ENCODE peak calls at places on chromosomes 7 and 10, in seven cellular contexts. T, D, P, O, M, S and Q are unnamed samples.

GRCh38 chr7:128914566-128915151 is 4.2 kb upstream of the KCP start:
- DNase-seq in T (no peak), D (peak), P (no peak), O (no peak), M (no peak), S (no peak), Q (no peak)

GRCh38 chr7:4878336-4879335 is 4.9 kb downstream of the RADIL start:
- DNase-seq in T (no peak), D (peak), P (no peak), O (no peak), M (no peak), S (no peak), Q (no peak)

GRCh38 chr10:69731184-69731583 is 70.5 kb upstream of the COL13A1 start:
- DNase-seq in T (no peak), D (no peak), P (no peak), O (no peak), M (no peak), S (no peak), Q (no peak)

GRCh38 chr10:100570518-100570865 is 34.7 kb downstream of the HIF1AN start:
- DNase-seq in T (no peak), D (no peak), P (no peak), O (no peak), M (no peak), S (no peak), Q (no peak)

GRCh38 chr10:61902448-61903183 is 1.1 kb downstream of the ARID5B start:
- DNase-seq in T (peak), D (peak), P (peak), O (peak), M (peak), S (peak), Q (no peak)

GRCh38 chr7:100247152-100247757 is 27.5 kb downstream of the PVRIG start:
- DNase-seq in T (no peak), D (peak), P (peak), O (peak), M (no peak), S (no peak), Q (no peak)

GRCh38 chr7:371779-372545 is 82.0 kb downstream of the FOXL3 start:
- DNase-seq in T (no peak), D (peak), P (no peak), O (no peak), M (no peak), S (peak), Q (no peak)

GRCh38 chr7:96400518-96400917 is 78.6 kb upstream of the SLC25A13 start:
- DNase-seq in T (no peak), D (no peak), P (peak), O (no peak), M (no peak), S (no peak), Q (no peak)

GRCh38 chr10:43249962-43250624 is 16.8 kb downstream of the RASGEF1A start:
- DNase-seq in T (no peak), D (peak), P (no peak), O (peak), M (no peak), S (peak), Q (peak)

GRCh38 chr10:118951218-118951617 is 78.3 kb upstream of the NANOS1 start:
- DNase-seq in T (no peak), D (no peak), P (no peak), O (no peak), M (no peak), S (no peak), Q (no peak)

GRCh38 chr7:96093435-96093834 is 228.5 kb downstream of the SLC25A13 start:
- DNase-seq in T (no peak), D (no peak), P (peak), O (no peak), M (no peak), S (no peak), Q (no peak)

GRCh38 chr10:117553171-117553814 is 10.7 kb downstream of the EMX2 start:
- DNase-seq in T (peak), D (no peak), P (no peak), O (peak), M (no peak), S (no peak), Q (no peak)

GRCh38 chr10:125661942-125662515 is 20.9 kb downstream of the TEX36 start:
- DNase-seq in T (peak), D (no peak), P (peak), O (no peak), M (no peak), S (no peak), Q (no peak)

GRCh38 chr7:100586266-100587025 is at the start of gene FBXO24:
- DNase-seq in T (peak), D (peak), P (peak), O (peak), M (peak), S (peak), Q (peak)

GRCh38 chr7:128893251-128894100 is 17.0 kb downstream of the KCP start:
- DNase-seq in T (no peak), D (peak), P (no peak), O (no peak), M (no peak), S (no peak), Q (no peak)

GRCh38 chr7:47453093-47454056 is 128.5 kb downstream of the TNS3 start:
- DNase-seq in T (peak), D (peak), P (peak), O (no peak), M (no peak), S (peak), Q (no peak)

GRCh38 chr10:59651902-59652301 is 57.7 kb downstream of the SLC16A9 start:
- DNase-seq in T (no peak), D (no peak), P (no peak), O (no peak), M (no peak), S (no peak), Q (no peak)

GRCh38 chr7:157990878-157991250 is 596.8 kb downstream of the PTPRN2 start:
- DNase-seq in T (no peak), D (no peak), P (no peak), O (no peak), M (no peak), S (no peak), Q (no peak)

GRCh38 chr10:77793831-77794230 is 132.7 kb downstream of the DLG5 start:
- DNase-seq in T (no peak), D (no peak), P (no peak), O (no peak), M (no peak), S (no peak), Q (no peak)

GRCh38 chr7:50349399-50349798 is 44.9 kb downstream of the IKZF1 start:
- DNase-seq in T (no peak), D (no peak), P (no peak), O (no peak), M (no peak), S (no peak), Q (no peak)

GRCh38 chr7:128120976-128121490 is 89.8 kb upstream of the LRRC4 start:
- DNase-seq in T (peak), D (no peak), P (no peak), O (no peak), M (no peak), S (no peak), Q (no peak)

GRCh38 chr10:114767589-114768393 is 53.8 kb upstream of the FHIP2A start:
- DNase-seq in T (no peak), D (no peak), P (no peak), O (peak), M (no peak), S (peak), Q (peak)

GRCh38 chr10:49149881-49150280 is 16.1 kb upstream of the FAM170B start:
- DNase-seq in T (no peak), D (no peak), P (no peak), O (no peak), M (no peak), S (no peak), Q (no peak)

GRCh38 chr10:6487919-6488318 is 92.2 kb downstream of the PRKCQ start:
- DNase-seq in T (no peak), D (no peak), P (no peak), O (no peak), M (no peak), S (no peak), Q (no peak)

GRCh38 chr7:26186364-26187311 is 13.9 kb downstream of the HNRNPA2B1 start:
- DNase-seq in T (no peak), D (no peak), P (peak), O (no peak), M (no peak), S (no peak), Q (no peak)

GRCh38 chr7:75966209-75966961 is 28.0 kb downstream of the TMEM120A start:
- DNase-seq in T (peak), D (no peak), P (peak), O (no peak), M (no peak), S (peak), Q (no peak)

GRCh38 chr10:112461029-112461887 is 14.2 kb downstream of the VTI1A start:
- DNase-seq in T (no peak), D (no peak), P (peak), O (no peak), M (no peak), S (no peak), Q (no peak)

GRCh38 chr10:112454910-112455779 is 8.1 kb downstream of the VTI1A start:
- DNase-seq in T (no peak), D (no peak), P (no peak), O (no peak), M (no peak), S (no peak), Q (no peak)

GRCh38 chr10:112456533-112456932 is 9.5 kb downstream of the VTI1A start:
- DNase-seq in T (no peak), D (no peak), P (no peak), O (no peak), M (no peak), S (no peak), Q (no peak)
- TF ChIP-seq CTCF in T (no peak), D (peak), P (no peak), O (no peak), M (no peak), S (peak), Q (peak)

GRCh38 chr7:85456254-85456653 is 269.4 kb upstream of the SEMA3D start:
- DNase-seq in T (no peak), D (no peak), P (no peak), O (no peak), M (no peak), S (no peak), Q (no peak)
- TF ChIP-seq CTCF in T (no peak), D (no peak), P (no peak), O (no peak), M (no peak), S (no peak), Q (no peak)

GRCh38 chr7:155340721-155341120 is 43.0 kb downstream of the INSIG1 start:
- DNase-seq in T (no peak), D (no peak), P (no peak), O (no peak), M (no peak), S (peak), Q (no peak)

GRCh38 chr7:155339474-155339873 is 41.8 kb downstream of the INSIG1 start:
- DNase-seq in T (no peak), D (no peak), P (no peak), O (no peak), M (no peak), S (peak), Q (no peak)

GRCh38 chr7:155338632-155339320 is 41.1 kb downstream of the INSIG1 start:
- DNase-seq in T (no peak), D (no peak), P (no peak), O (no peak), M (no peak), S (peak), Q (no peak)

GRCh38 chr7:155341463-155341983 is 43.8 kb downstream of the INSIG1 start:
- DNase-seq in T (no peak), D (no peak), P (no peak), O (no peak), M (no peak), S (peak), Q (no peak)

DNA sequence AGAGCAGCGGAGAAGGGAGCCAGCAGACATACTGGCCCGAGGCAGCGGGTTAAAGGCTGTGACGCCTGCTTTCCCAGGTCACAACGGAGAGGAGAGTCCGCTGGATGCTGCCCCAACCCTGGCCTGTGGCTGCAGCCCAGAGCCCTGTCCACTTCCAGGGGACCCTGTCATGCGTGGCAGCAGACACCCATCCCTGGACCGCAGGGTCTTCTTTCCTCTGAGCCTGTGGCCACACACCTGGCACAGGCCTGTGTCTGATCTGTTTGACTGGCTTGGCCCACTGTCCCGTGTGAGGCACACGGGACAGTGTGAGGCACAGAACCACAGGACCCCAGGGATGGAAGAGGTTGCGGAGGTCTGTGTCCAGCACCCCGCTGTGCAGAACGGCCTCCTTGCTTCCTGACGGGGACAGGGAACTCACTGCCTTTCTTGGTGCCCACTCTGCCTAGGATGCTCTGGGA is 42.4 kb downstream of the INSIG1 start:
- DNase-seq in T (no peak), D (no peak), P (no peak), O (no peak), M (no peak), S (peak), Q (no peak)
- TF ChIP-seq CTCF in T (no peak), D (no peak), P (no peak), O (no peak), M (no peak), S (no peak), Q (no peak)

GRCh38 chr7:66657798-66658197 is 29.1 kb downstream of the KCTD7 start:
- DNase-seq in T (no peak), D (no peak), P (no peak), O (no peak), M (no peak), S (no peak), Q (no peak)

GRCh38 chr7:66654275-66655112 is 25.8 kb downstream of the KCTD7 start:
- DNase-seq in T (peak), D (peak), P (peak), O (peak), M (peak), S (peak), Q (peak)
- TF ChIP-seq CTCF in T (no peak), D (no peak), P (no peak), O (no peak), M (no peak), S (peak), Q (no peak)

DNA sequence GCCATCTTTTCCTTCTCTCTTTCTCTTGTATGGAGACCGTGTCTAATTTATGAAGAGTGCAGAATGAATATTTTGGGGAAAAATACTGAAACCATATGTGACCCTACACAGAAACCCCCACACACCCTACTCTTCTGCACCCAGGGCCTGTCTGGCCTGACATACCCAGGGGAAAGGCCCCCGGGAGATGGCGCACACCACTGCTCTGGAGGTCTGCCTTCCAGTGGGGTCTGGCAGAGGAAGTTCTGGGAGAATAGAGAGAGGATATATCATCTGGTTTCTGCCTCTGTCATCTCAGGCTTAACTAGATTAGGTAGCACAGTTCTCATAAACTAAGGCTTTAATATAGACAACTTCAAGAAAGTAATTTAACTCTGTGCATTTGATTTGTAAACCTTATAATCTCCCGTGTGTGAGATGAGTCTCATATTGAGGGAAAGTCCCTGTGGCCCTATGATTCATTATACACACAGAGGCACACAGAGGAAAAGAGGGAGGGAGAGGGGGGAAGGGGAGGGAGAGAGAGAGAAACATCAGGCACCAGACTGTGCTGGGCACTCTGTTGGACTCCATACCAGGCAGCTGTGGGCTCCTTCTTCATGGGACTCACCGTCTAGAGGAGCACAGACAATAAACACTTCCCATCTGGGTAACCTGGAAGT is 123.3 kb downstream of the AOAH start:
- DNase-seq in T (no peak), D (no peak), P (peak), O (no peak), M (no peak), S (no peak), Q (no peak)
- TF ChIP-seq CTCF in T (no peak), D (no peak), P (no peak), O (no peak), M (no peak), S (no peak), Q (no peak)

DNA sequence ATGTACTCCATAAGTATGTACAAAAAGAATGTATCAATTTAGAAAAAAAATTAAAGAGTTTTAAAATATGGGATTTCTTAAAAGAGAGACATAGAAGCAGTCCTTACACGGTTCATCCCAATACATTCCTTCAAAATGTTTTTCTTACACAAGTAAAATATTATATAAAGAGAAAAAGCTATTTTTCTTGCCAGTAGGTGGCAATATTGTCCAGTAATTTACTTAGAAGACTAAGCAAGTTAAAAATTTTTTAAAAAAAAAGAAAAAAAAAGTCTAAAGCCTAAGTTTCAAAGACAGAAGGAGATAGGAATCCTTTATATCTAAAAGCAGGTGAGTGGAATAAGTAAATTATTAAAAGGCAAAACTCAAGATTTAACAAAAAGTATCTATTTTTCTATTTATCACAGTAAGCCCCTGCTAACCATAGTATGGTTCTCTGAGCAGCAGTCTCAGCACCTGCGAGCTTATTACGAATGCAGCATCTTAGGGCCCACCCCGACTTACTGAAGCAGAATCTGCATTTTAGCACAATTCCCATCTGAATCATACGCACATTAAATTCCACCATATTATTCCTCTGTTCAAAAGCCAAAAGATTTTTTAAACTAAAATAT is 240.6 kb downstream of the DGKI start:
- DNase-seq in T (no peak), D (no peak), P (peak), O (no peak), M (no peak), S (no peak), Q (no peak)
- TF ChIP-seq CTCF in T (no peak), D (peak), P (peak), O (peak), M (peak), S (peak), Q (peak)

GRCh38 chr10:64976150-64976549 is 1454.9 kb downstream of the REEP3 start:
- DNase-seq in T (no peak), D (no peak), P (no peak), O (no peak), M (no peak), S (no peak), Q (no peak)

GRCh38 chr10:64973391-64973790 is 1452.2 kb downstream of the REEP3 start:
- DNase-seq in T (no peak), D (no peak), P (no peak), O (no peak), M (no peak), S (no peak), Q (no peak)

GRCh38 chr10:64977912-64978311 is 1456.7 kb downstream of the REEP3 start:
- DNase-seq in T (no peak), D (no peak), P (no peak), O (no peak), M (no peak), S (no peak), Q (no peak)
- TF ChIP-seq CTCF in T (no peak), D (peak), P (no peak), O (no peak), M (no peak), S (peak), Q (peak)